ENCODE peak calls at places on chromosomes 5 and 9, in five cellular contexts. One of them, this sample, is unnamed. For H3K4me1, the result is how much of the 10 kb centered on the place peaks cover.

GRCh38 chr5:30347858-30348257 is 845.6 kb upstream of the CDH6 start:
- DNase-seq in pancreas: no peak
- DNase-seq in SK-N-SH: no peak
- DNase-seq in neural progenitor cell: no peak
- DNase-seq in heart right ventricle: no peak
- DNase-seq in this sample: no peak

GRCh38 chr9:71929223-71929622 is 17.8 kb downstream of the C9orf85 start:
- DNase-seq in pancreas: no peak
- DNase-seq in SK-N-SH: no peak
- DNase-seq in neural progenitor cell: no peak
- DNase-seq in heart right ventricle: no peak
- DNase-seq in this sample: no peak

GRCh38 chr5:179154346-179154990 is 94.3 kb downstream of the ZNF354C start:
- DNase-seq in pancreas: no peak
- DNase-seq in SK-N-SH: no peak
- DNase-seq in neural progenitor cell: no peak
- DNase-seq in heart right ventricle: no peak
- DNase-seq in this sample: no peak

GRCh38 chr5:130708744-130709143 is 456.3 kb downstream of the HINT1 start:
- DNase-seq in pancreas: no peak
- DNase-seq in SK-N-SH: no peak
- DNase-seq in neural progenitor cell: no peak
- DNase-seq in heart right ventricle: no peak
- DNase-seq in this sample: no peak

GRCh38 chr9:84266087-84266561 is 74.4 kb downstream of the SLC28A3 start:
- DNase-seq in pancreas: no peak
- DNase-seq in SK-N-SH: no peak
- DNase-seq in neural progenitor cell: peak
- DNase-seq in heart right ventricle: no peak
- DNase-seq in this sample: no peak

GRCh38 chr5:147558826-147559225 is 49.0 kb upstream of the DPYSL3 start:
- DNase-seq in pancreas: no peak
- DNase-seq in SK-N-SH: peak
- DNase-seq in neural progenitor cell: peak
- DNase-seq in heart right ventricle: peak
- DNase-seq in this sample: no peak

GRCh38 chr9:95463145-95464060 is 53.4 kb downstream of the PTCH1 start:
- DNase-seq in pancreas: no peak
- DNase-seq in SK-N-SH: no peak
- DNase-seq in neural progenitor cell: peak
- DNase-seq in heart right ventricle: no peak
- DNase-seq in this sample: no peak

GRCh38 chr9:113482991-113483675 is 19.6 kb downstream of the RGS3 start:
- DNase-seq in pancreas: no peak
- DNase-seq in SK-N-SH: no peak
- DNase-seq in neural progenitor cell: no peak
- DNase-seq in heart right ventricle: no peak
- DNase-seq in this sample: no peak

GRCh38 chr9:116342941-116343340 is 189.3 kb downstream of the PAPPA start:
- DNase-seq in pancreas: no peak
- DNase-seq in SK-N-SH: no peak
- DNase-seq in neural progenitor cell: no peak
- DNase-seq in heart right ventricle: no peak
- DNase-seq in this sample: no peak

GRCh38 chr5:134249469-134250379 is 23.9 kb upstream of the PPP2CA start:
- DNase-seq in pancreas: no peak
- DNase-seq in SK-N-SH: no peak
- DNase-seq in neural progenitor cell: no peak
- DNase-seq in heart right ventricle: peak
- DNase-seq in this sample: no peak

GRCh38 chr5:3531320-3531986 is 64.2 kb upstream of the IRX1 start:
- DNase-seq in pancreas: no peak
- DNase-seq in SK-N-SH: no peak
- DNase-seq in neural progenitor cell: peak
- DNase-seq in heart right ventricle: no peak
- DNase-seq in this sample: no peak

GRCh38 chr9:134707031-134707680 is 65.6 kb downstream of the COL5A1 start:
- DNase-seq in pancreas: peak
- DNase-seq in SK-N-SH: peak
- DNase-seq in neural progenitor cell: no peak
- DNase-seq in heart right ventricle: peak
- DNase-seq in this sample: peak

GRCh38 chr9:121294866-121295661 is 27.1 kb downstream of the GSN start:
- DNase-seq in pancreas: no peak
- DNase-seq in SK-N-SH: no peak
- DNase-seq in neural progenitor cell: no peak
- DNase-seq in heart right ventricle: peak
- DNase-seq in this sample: no peak

GRCh38 chr9:79862921-79863890 is 291.4 kb downstream of the TLE4 start:
- DNase-seq in pancreas: no peak
- DNase-seq in SK-N-SH: no peak
- DNase-seq in neural progenitor cell: no peak
- DNase-seq in heart right ventricle: no peak
- DNase-seq in this sample: no peak

GRCh38 chr5:160083012-160083436 is 36.2 kb downstream of the PWWP2A start:
- DNase-seq in pancreas: no peak
- DNase-seq in SK-N-SH: no peak
- DNase-seq in neural progenitor cell: no peak
- DNase-seq in heart right ventricle: no peak
- DNase-seq in this sample: no peak

GRCh38 chr5:93673555-93673954 is 67.8 kb downstream of the POU5F2 start:
- DNase-seq in pancreas: no peak
- DNase-seq in SK-N-SH: peak
- DNase-seq in neural progenitor cell: no peak
- DNase-seq in heart right ventricle: no peak
- DNase-seq in this sample: no peak

GRCh38 chr5:158820891-158821290 is 278.8 kb downstream of the EBF1 start:
- DNase-seq in pancreas: no peak
- DNase-seq in SK-N-SH: no peak
- DNase-seq in neural progenitor cell: no peak
- DNase-seq in heart right ventricle: no peak
- DNase-seq in this sample: no peak

GRCh38 chr5:43017438-43017820 is 22.7 kb downstream of the ANXA2R start:
- DNase-seq in pancreas: no peak
- DNase-seq in SK-N-SH: no peak
- DNase-seq in neural progenitor cell: peak
- DNase-seq in heart right ventricle: peak
- DNase-seq in this sample: peak

DNA sequence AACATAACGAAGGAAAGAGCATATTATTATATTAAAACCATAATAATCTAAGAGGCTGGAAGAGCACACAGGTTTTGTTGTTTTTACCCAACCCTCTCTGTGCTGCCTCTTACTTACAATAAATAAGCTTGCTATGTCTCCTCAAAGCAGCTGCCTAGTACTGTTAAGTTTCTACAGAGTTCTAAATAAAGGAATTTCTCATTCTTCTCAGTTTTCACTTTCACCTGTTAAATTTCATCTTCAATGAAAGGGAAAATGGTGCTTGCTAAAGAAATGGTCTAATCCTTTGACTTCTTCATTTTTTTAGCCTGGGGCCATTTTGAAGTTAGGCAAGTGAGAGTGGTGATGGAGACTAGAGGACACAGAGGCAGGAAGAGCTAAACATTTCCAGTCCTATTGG is 396.1 kb downstream of the MAN2A1 start:
- DNase-seq in pancreas: no peak
- DNase-seq in SK-N-SH: no peak
- DNase-seq in neural progenitor cell: no peak
- DNase-seq in heart right ventricle: no peak
- DNase-seq in this sample: no peak
- H3K27ac ChIP-seq in pancreas: no peak
- H3K27ac ChIP-seq in SK-N-SH: no peak
- H3K27ac ChIP-seq in neural progenitor cell: no peak
- H3K27ac ChIP-seq in heart right ventricle: no peak
- H3K27ac ChIP-seq in this sample: no peak

GRCh38 chr5:132457371-132458225 is 33.0 kb downstream of the IRF1 start:
- DNase-seq in pancreas: no peak
- DNase-seq in SK-N-SH: no peak
- DNase-seq in neural progenitor cell: no peak
- DNase-seq in heart right ventricle: no peak
- DNase-seq in this sample: no peak

GRCh38 chr5:132456553-132457361 is 33.8 kb downstream of the IRF1 start:
- DNase-seq in pancreas: no peak
- DNase-seq in SK-N-SH: no peak
- DNase-seq in neural progenitor cell: no peak
- DNase-seq in heart right ventricle: peak
- DNase-seq in this sample: no peak

GRCh38 chr5:132458651-132459030 is 31.9 kb downstream of the IRF1 start:
- DNase-seq in pancreas: no peak
- DNase-seq in SK-N-SH: no peak
- DNase-seq in neural progenitor cell: no peak
- DNase-seq in heart right ventricle: no peak
- DNase-seq in this sample: no peak

GRCh38 chr5:132458226-132458560 is 32.4 kb downstream of the IRF1 start:
- DNase-seq in pancreas: no peak
- DNase-seq in SK-N-SH: no peak
- DNase-seq in neural progenitor cell: no peak
- DNase-seq in heart right ventricle: no peak
- DNase-seq in this sample: no peak

DNA sequence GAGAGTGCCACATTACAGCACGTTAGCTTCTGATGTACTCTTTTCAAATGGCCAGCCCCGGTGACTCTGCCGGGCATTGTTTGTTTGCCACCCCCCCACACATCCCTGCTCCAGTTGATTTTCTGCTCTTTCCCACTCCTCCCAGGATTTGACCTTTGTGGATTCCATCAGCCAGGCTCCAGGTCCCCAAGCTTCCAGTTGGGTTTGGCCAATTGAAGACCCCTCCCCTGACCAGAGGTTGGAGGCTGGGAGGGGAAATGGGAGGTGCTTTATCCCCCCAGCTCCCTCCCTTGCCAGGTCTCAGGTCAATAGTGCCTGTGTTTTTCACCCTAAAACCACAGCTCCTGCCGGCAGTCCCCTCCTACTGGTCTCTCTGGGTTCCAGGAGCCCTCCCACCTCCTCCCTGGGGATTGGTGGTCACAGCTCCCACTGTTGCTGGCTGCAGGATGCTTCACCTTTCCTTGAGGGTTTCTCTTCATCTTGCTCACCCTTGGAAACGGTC is 34.9 kb downstream of the IRF1 start:
- DNase-seq in pancreas: no peak
- DNase-seq in SK-N-SH: no peak
- DNase-seq in neural progenitor cell: no peak
- DNase-seq in heart right ventricle: no peak
- DNase-seq in this sample: no peak
- H3K4me1 ChIP-seq in pancreas: under half
- H3K4me1 ChIP-seq in SK-N-SH: under half
- H3K4me1 ChIP-seq in neural progenitor cell: under half
- H3K4me1 ChIP-seq in heart right ventricle: half or more
- H3K4me1 ChIP-seq in this sample: under half

GRCh38 chr5:139481580-139482049 is 943 bp downstream of the STING1 start:
- DNase-seq in pancreas: no peak
- DNase-seq in SK-N-SH: peak
- DNase-seq in neural progenitor cell: no peak
- DNase-seq in heart right ventricle: peak
- DNase-seq in this sample: no peak
- TF ChIP-seq CTCF in pancreas: no peak
- TF ChIP-seq CTCF in SK-N-SH: peak
- TF ChIP-seq CTCF in neural progenitor cell: no peak
- TF ChIP-seq CTCF in heart right ventricle: peak
- TF ChIP-seq CTCF in this sample: peak

DNA sequence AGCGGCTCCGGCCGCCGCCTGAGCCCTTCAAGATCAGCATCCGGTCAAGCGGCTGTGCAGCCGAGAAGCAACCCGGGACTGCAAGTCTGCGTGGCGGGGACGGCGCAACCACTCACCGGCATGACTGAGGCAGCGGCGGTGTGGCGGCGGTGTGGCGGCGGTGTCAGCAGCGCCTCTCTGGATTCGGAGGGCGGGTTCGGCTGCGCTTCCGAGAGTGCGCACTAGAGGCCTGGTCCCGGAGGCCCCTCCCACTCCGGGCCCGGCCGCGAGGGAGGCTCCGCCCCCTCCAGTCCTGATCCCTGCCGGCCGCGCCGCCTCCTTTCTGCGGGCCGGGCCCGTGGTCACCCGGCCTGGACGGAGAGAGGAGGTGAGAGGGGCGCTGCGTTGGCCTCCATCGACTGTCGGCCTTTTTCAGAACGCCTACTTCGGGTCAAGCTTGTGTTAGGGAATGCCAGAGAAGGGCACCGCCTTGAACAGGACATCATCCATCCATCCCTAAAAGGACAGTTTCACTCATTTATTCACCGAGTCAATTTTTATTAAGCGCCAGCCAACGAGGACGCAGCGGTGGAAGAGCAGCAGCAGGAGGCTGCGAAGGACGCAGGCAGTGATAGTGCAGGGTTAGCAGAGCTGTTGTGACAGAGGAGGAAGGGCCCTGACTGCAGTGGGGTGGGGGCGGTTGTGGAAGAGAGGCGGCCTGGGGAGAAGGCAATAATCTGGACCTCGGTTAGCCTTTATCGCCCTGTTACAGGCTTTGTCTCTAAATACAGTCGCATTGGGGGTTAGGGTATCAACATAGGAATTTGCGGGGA is at the start of gene ATOX1:
- DNase-seq in pancreas: peak
- DNase-seq in SK-N-SH: peak
- DNase-seq in neural progenitor cell: peak
- DNase-seq in heart right ventricle: peak
- DNase-seq in this sample: no peak
- H3K27ac ChIP-seq in pancreas: peak
- H3K27ac ChIP-seq in SK-N-SH: peak
- H3K27ac ChIP-seq in neural progenitor cell: peak
- H3K27ac ChIP-seq in heart right ventricle: peak
- H3K27ac ChIP-seq in this sample: peak

GRCh38 chr9:81058776-81059175 is 630.6 kb downstream of the TLE1 start:
- DNase-seq in pancreas: no peak
- DNase-seq in SK-N-SH: no peak
- DNase-seq in neural progenitor cell: no peak
- DNase-seq in heart right ventricle: no peak
- DNase-seq in this sample: no peak
- H3K4me1 ChIP-seq in pancreas: under half
- H3K4me1 ChIP-seq in SK-N-SH: under half
- H3K4me1 ChIP-seq in neural progenitor cell: under half
- H3K4me1 ChIP-seq in heart right ventricle: under half
- H3K4me1 ChIP-seq in this sample: under half

GRCh38 chr9:130872058-130872453 is 24.6 kb downstream of the QRFP start:
- DNase-seq in pancreas: no peak
- DNase-seq in SK-N-SH: no peak
- DNase-seq in neural progenitor cell: no peak
- DNase-seq in heart right ventricle: no peak
- DNase-seq in this sample: no peak

GRCh38 chr9:130869250-130869649 is 27.4 kb downstream of the QRFP start:
- DNase-seq in pancreas: peak
- DNase-seq in SK-N-SH: peak
- DNase-seq in neural progenitor cell: no peak
- DNase-seq in heart right ventricle: peak
- DNase-seq in this sample: no peak

GRCh38 chr9:130872511-130872910 is 24.1 kb downstream of the QRFP start:
- DNase-seq in pancreas: no peak
- DNase-seq in SK-N-SH: no peak
- DNase-seq in neural progenitor cell: no peak
- DNase-seq in heart right ventricle: no peak
- DNase-seq in this sample: no peak

GRCh38 chr9:130871395-130872057 is 25.1 kb downstream of the QRFP start:
- DNase-seq in pancreas: no peak
- DNase-seq in SK-N-SH: no peak
- DNase-seq in neural progenitor cell: no peak
- DNase-seq in heart right ventricle: no peak
- DNase-seq in this sample: no peak

GRCh38 chr9:130870491-130871381 is 25.9 kb downstream of the QRFP start:
- DNase-seq in pancreas: no peak
- DNase-seq in SK-N-SH: no peak
- DNase-seq in neural progenitor cell: no peak
- DNase-seq in heart right ventricle: peak
- DNase-seq in this sample: no peak
- TF ChIP-seq CTCF in pancreas: no peak
- TF ChIP-seq CTCF in SK-N-SH: no peak
- TF ChIP-seq CTCF in neural progenitor cell: no peak
- TF ChIP-seq CTCF in heart right ventricle: no peak
- TF ChIP-seq CTCF in this sample: no peak